ENCODE peak calls at places on chromosomes 2 and 18, in nine cellular contexts. I, F, U, L, S, N, E, M and G are unnamed samples.

GRCh38 chr18:1094408-1094807 is 189.7 kb downstream of the ADCYAP1 start:
- DNase-seq in I (no peak), F (no peak), U (no peak), L (peak; percentile 46), S (no peak), N (no peak), E (no peak), M (no peak), G (no peak)

GRCh38 chr2:109260886-109261700 is 132.1 kb downstream of the SH3RF3 start:
- DNase-seq in I (peak; percentile 26), F (no peak), U (peak; percentile 14), L (peak; percentile 47), S (no peak), N (no peak), E (no peak), M (no peak), G (no peak)

GRCh38 chr18:60935046-60935445 is 398.2 kb upstream of the CDH20 start:
- DNase-seq in I (no peak), F (no peak), U (no peak), L (no peak), S (no peak), N (no peak), E (peak; percentile 41), M (no peak), G (no peak)

GRCh38 chr2:117828870-117829269 is 14.4 kb downstream of the DDX18 start:
- DNase-seq in I (no peak), F (no peak), U (no peak), L (no peak), S (no peak), N (no peak), E (no peak), M (no peak), G (no peak)

GRCh38 chr18:70072678-70073077 is 125.0 kb upstream of the CD226 start:
- DNase-seq in I (no peak), F (no peak), U (no peak), L (peak; percentile 72), S (no peak), N (no peak), E (peak; percentile 18), M (no peak), G (no peak)

GRCh38 chr2:196354186-196354585 is 182.8 kb upstream of the STK17B start:
- DNase-seq in I (no peak), F (no peak), U (no peak), L (no peak), S (no peak), N (no peak), E (no peak), M (no peak), G (no peak)

GRCh38 chr18:43744960-43745740 is 467.9 kb upstream of the SYT4 start:
- DNase-seq in I (no peak), F (no peak), U (no peak), L (no peak), S (no peak), N (no peak), E (no peak), M (no peak), G (no peak)

GRCh38 chr2:151007365-151007764 is 254.3 kb downstream of the RBM43 start:
- DNase-seq in I (no peak), F (no peak), U (no peak), L (no peak), S (no peak), N (no peak), E (no peak), M (no peak), G (no peak)

GRCh38 chr2:217853301-217853881 is 149.4 kb downstream of the TNS1 start:
- DNase-seq in I (no peak), F (no peak), U (no peak), L (peak; percentile 66), S (no peak), N (no peak), E (peak; percentile 44), M (no peak), G (no peak)